ENCODE peak calls at places on chromosomes 13 and 19, in five cellular contexts. G is NCI-H1105 treated with DMSO at 0.1 percent for 48 hours, J is thoracic aorta, V is foreskin fibroblast, X is GM04504. H is an unnamed sample.

GRCh38 chr19:1921326-1921725 is 16.1 kb downstream of the ADAT3 start:
- DNase-seq in G (no peak), J (no peak), V (no peak), X (no peak), H (no peak)

GRCh38 chr19:5367530-5368133 is 27.0 kb upstream of the PTPRS start:
- DNase-seq in G (no peak), J (no peak), V (no peak), X (no peak), H (no peak)

GRCh38 chr19:13795595-13796300 is 505 bp downstream of the ZSWIM4 start:
- DNase-seq in G (peak), J (no peak), V (no peak), X (no peak), H (no peak)

GRCh38 chr13:44011036-44011435 is 131.3 kb downstream of the LACC1 start:
- DNase-seq in G (no peak), J (no peak), V (peak), X (no peak), H (no peak)

GRCh38 chr19:14381689-14382474 is 638 bp downstream of the ADGRE5 start:
- DNase-seq in G (no peak), J (peak), V (no peak), X (peak), H (peak)

GRCh38 chr19:19628499-19629134 is 597 bp upstream of the LPAR2 start:
- DNase-seq in G (peak), J (no peak), V (peak), X (no peak), H (peak)

GRCh38 chr13:80528733-80529132 is 187.8 kb upstream of the SPRY2 start:
- DNase-seq in G (no peak), J (no peak), V (no peak), X (no peak), H (no peak)

GRCh38 chr19:16088351-16088984 is 12.2 kb downstream of the TPM4 start:
- DNase-seq in G (no peak), J (no peak), V (no peak), X (no peak), H (no peak)

GRCh38 chr13:46489586-46490023 is 63.4 kb upstream of the LRCH1 start:
- DNase-seq in G (no peak), J (peak), V (peak), X (peak), H (no peak)

GRCh38 chr13:106038752-106039151 is 496.7 kb downstream of the EFNB2 start:
- DNase-seq in G (no peak), J (no peak), V (peak), X (peak), H (no peak)

GRCh38 chr13:42119091-42119490 is 70.6 kb downstream of the DGKH start:
- DNase-seq in G (no peak), J (no peak), V (no peak), X (no peak), H (no peak)

GRCh38 chr19:49020931-49021895 is 2.9 kb downstream of the CGB3 start:
- DNase-seq in G (no peak), J (no peak), V (peak), X (no peak), H (no peak)

GRCh38 chr19:33497151-33497777 is 24.3 kb downstream of the PEPD start:
- DNase-seq in G (no peak), J (no peak), V (no peak), X (no peak), H (no peak)

GRCh38 chr19:3664879-3665642 is 35.2 kb downstream of the PIP5K1C start:
- DNase-seq in G (no peak), J (no peak), V (no peak), X (no peak), H (no peak)

GRCh38 chr13:46609726-46610125 is 56.8 kb downstream of the LRCH1 start:
- DNase-seq in G (no peak), J (no peak), V (no peak), X (no peak), H (no peak)

GRCh38 chr19:7751157-7751783 is 3.9 kb upstream of the CD209 start:
- DNase-seq in G (no peak), J (no peak), V (no peak), X (no peak), H (no peak)

GRCh38 chr13:111952814-111953213 is 114.1 kb upstream of the SOX1 start:
- DNase-seq in G (no peak), J (no peak), V (no peak), X (no peak), H (no peak)

H was measured in T-cell.